ENCODE peak calls at places on chromosomes 13 and 19, in eight cellular contexts. D is ascending aorta, A is nephron progenitor cell, K is IMR-90, E is PC-9, T is astrocyte of the cerebellum, Y is brain microvascular endothelial cell, C is heart left ventricle. S is an unnamed sample.
A peak's percentile ranks its signal among the peaks of the same experiment; 100 is the strongest.

GRCh38 chr13:110711778-110712070 is 1.8 kb upstream of the ING1 start:
- DNase-seq in K (no peak), T (no peak), D (no peak), C (no peak), A (no peak), Y (peak; percentile 20), E (no peak), S (no peak)

GRCh38 chr13:79775830-79776229 is 294.9 kb downstream of the NDFIP2 start:
- DNase-seq in E (peak; percentile 54), K (peak; percentile 87), C (peak; percentile 17), A (no peak), D (no peak), T (peak; percentile 63), Y (peak; percentile 77), S (peak; percentile 18)

GRCh38 chr19:30406220-30406944 is 34.2 kb downstream of the ZNF536 start:
- DNase-seq in K (no peak), Y (no peak), T (no peak), D (no peak), C (no peak), E (no peak), A (peak; percentile 38), S (peak; percentile 38)

GRCh38 chr13:44768775-44769578 is 192.8 kb upstream of the TSC22D1 start:
- DNase-seq in E (no peak), T (no peak), C (no peak), Y (no peak), A (no peak), D (no peak), K (peak; percentile 46), S (peak; percentile 17)

GRCh38 chr13:51258612-51259358 is 36.6 kb downstream of the FAM124A start:
- DNase-seq in T (no peak), E (no peak), K (no peak), A (peak; percentile 47), D (no peak), Y (peak; percentile 18), C (no peak), S (no peak)

GRCh38 chr19:41303941-41304340 is 6.0 kb upstream of the CCDC97 start:
- DNase-seq in K (no peak), E (no peak), C (no peak), T (no peak), D (no peak), Y (no peak), A (no peak), S (no peak)

GRCh38 chr19:401836-402535 is 7.0 kb downstream of the C2CD4C start:
- DNase-seq in K (no peak), T (no peak), D (peak; percentile 46), E (no peak), A (no peak), Y (no peak), C (no peak), S (no peak)

GRCh38 chr19:3387645-3388589 is 21.5 kb downstream of the NFIC start:
- DNase-seq in D (peak; percentile 92), A (no peak), C (peak; percentile 83), K (peak; percentile 39), Y (no peak), E (peak; percentile 80), T (no peak), S (no peak)

GRCh38 chr19:37506387-37507166 is at the start of gene ZNF793:
- DNase-seq in Y (peak; percentile 69), K (peak; percentile 54), C (peak; percentile 84), A (peak; percentile 74), D (peak; percentile 89), E (peak; percentile 75), T (peak; percentile 54), S (peak; percentile 64)

GRCh38 chr19:7845390-7846179 is 15.6 kb downstream of the EVI5L start:
- DNase-seq in K (no peak), E (no peak), T (no peak), Y (no peak), A (no peak), D (no peak), C (no peak), S (no peak)

GRCh38 chr19:51372649-51373504 is at the start of gene NKG7:
- DNase-seq in C (no peak), E (no peak), T (no peak), A (no peak), Y (no peak), K (no peak), D (no peak), S (peak; percentile 71)

DNA sequence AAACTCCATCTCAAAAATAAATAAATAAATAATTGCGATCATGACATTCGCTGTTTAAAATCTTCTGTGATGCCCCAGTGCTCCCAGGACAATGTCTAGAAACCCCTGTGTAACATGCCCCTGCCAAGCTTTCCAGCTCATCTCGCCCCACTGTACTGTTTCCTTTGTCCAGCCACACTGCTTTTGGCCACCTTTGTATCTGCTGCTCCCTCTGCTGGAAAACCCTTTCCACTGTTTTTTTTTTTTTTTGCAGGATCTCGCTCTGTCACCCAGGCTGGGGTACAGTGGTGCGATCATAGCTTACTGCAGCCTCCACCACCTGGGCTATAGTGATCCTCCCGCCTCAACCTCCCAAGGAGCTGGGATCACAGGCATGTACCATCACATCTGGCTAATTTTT is 7.5 kb downstream of the PLAUR start:
- DNase-seq in Y (no peak), A (no peak), T (no peak), E (no peak), D (no peak), K (no peak), C (no peak), S (no peak)
- TF ChIP-seq CTCF in Y (peak; percentile 62), A (peak; percentile 17), T (peak; percentile 57), E (peak; percentile 45), D (no peak), K (peak; percentile 39), C (peak; percentile 19), S (no peak)

GRCh38 chr19:55648657-55649578 is 906 bp downstream of the CCDC106 start:
- DNase-seq in A (no peak), Y (no peak), C (no peak), E (no peak), K (no peak), D (no peak), T (no peak), S (no peak)
- TF ChIP-seq CTCF in A (no peak), Y (no peak), C (no peak), E (no peak), K (no peak), D (no peak), T (no peak), S (no peak)

GRCh38 chr13:36840718-36841250 is 21.8 kb downstream of the RFXAP start:
- DNase-seq in C (no peak), K (no peak), T (no peak), D (no peak), E (no peak), Y (no peak), A (no peak), S (no peak)

GRCh38 chr13:36839281-36839680 is 20.3 kb downstream of the RFXAP start:
- DNase-seq in T (no peak), Y (no peak), A (no peak), E (no peak), K (no peak), D (no peak), C (no peak), S (no peak)

GRCh38 chr13:36837354-36838092 is 18.5 kb downstream of the RFXAP start:
- DNase-seq in D (no peak), T (no peak), C (peak; percentile 21), K (no peak), Y (no peak), A (no peak), E (no peak), S (no peak)

GRCh38 chr13:36839981-36840380 is 21.0 kb downstream of the RFXAP start:
- DNase-seq in A (no peak), E (no peak), D (no peak), K (no peak), T (no peak), Y (no peak), C (no peak), S (no peak)

GRCh38 chr13:36841411-36841810 is 22.4 kb downstream of the RFXAP start:
- DNase-seq in A (no peak), E (no peak), K (no peak), D (no peak), Y (no peak), C (no peak), T (no peak), S (no peak)
- TF ChIP-seq CTCF in A (no peak), E (peak; percentile 21), K (peak; percentile 17), D (no peak), Y (no peak), C (no peak), T (no peak), S (no peak)

GRCh38 chr13:111953546-111954178 is 113.3 kb upstream of the SOX1 start:
- DNase-seq in A (no peak), E (no peak), Y (no peak), K (no peak), D (no peak), T (no peak), C (no peak), S (no peak)
- TF ChIP-seq CTCF in A (no peak), E (no peak), Y (no peak), K (no peak), D (no peak), T (no peak), C (no peak), S (no peak)